ENCODE peak calls at places on chromosomes 12 and 14, in ten cellular contexts. F is HepG2; C is psoas muscle; G is aorta; A is neural progenitor cell; U is CD8-positive, alpha-beta T cell; P is A673; Q is breast epithelium; H is ovary; X is transverse colon. N is an unnamed sample.

GRCh38 chr14:75570797-75571196 is 7.6 kb upstream of the FLVCR2 start:
- DNase-seq in F (no peak), C (no peak), G (no peak), A (no peak), U (no peak), P (no peak), Q (no peak), H (no peak), X (no peak), N (no peak)

GRCh38 chr14:66233571-66233970 is 252.6 kb upstream of the CCDC196 start:
- DNase-seq in F (no peak), C (no peak), G (no peak), A (no peak), U (no peak), P (no peak), Q (no peak), H (no peak), X (no peak), N (no peak)

GRCh38 chr12:130246560-130246959 is 84.3 kb downstream of the FZD10 start:
- DNase-seq in F (no peak), C (no peak), G (no peak), A (no peak), U (no peak), P (no peak), Q (no peak), H (no peak), X (no peak), N (no peak)

GRCh38 chr12:46556105-46556559 is 183.6 kb upstream of the SLC38A2 start:
- DNase-seq in F (peak; percentile 87), C (no peak), G (no peak), A (no peak), U (no peak), P (peak; percentile 78), Q (no peak), H (no peak), X (no peak), N (no peak)

GRCh38 chr14:92443741-92444140 is 69.8 kb upstream of the RIN3 start:
- DNase-seq in F (no peak), C (no peak), G (peak; percentile 73), A (no peak), U (no peak), P (no peak), Q (no peak), H (no peak), X (no peak), N (no peak)

GRCh38 chr12:99257672-99258071 is 389.9 kb upstream of the GARIN6 start:
- DNase-seq in F (no peak), C (no peak), G (no peak), A (peak; percentile 13), U (no peak), P (no peak), Q (no peak), H (no peak), X (no peak), N (no peak)

GRCh38 chr14:97218713-97219355 is 421.7 kb downstream of the VRK1 start:
- DNase-seq in F (no peak), C (no peak), G (no peak), A (peak; percentile 79), U (peak; percentile 70), P (peak; percentile 57), Q (no peak), H (no peak), X (no peak), N (peak; percentile 69)

GRCh38 chr12:16946691-16947090 is 340.7 kb upstream of the LMO3 start:
- DNase-seq in F (no peak), C (no peak), G (no peak), A (no peak), U (no peak), P (no peak), Q (no peak), H (no peak), X (no peak), N (no peak)

GRCh38 chr12:52233462-52234141 is 559 bp downstream of the KRT7 start:
- DNase-seq in F (no peak), C (no peak), G (peak; percentile 70), A (peak; percentile 35), U (no peak), P (no peak), Q (no peak), H (no peak), X (no peak), N (peak; percentile 70)

GRCh38 chr14:51691176-51691575 is 39.5 kb downstream of the FRMD6 start:
- DNase-seq in F (no peak), C (no peak), G (no peak), A (no peak), U (no peak), P (no peak), Q (no peak), H (no peak), X (no peak), N (no peak)

GRCh38 chr14:69324341-69324931 is 64.5 kb downstream of the GALNT16 start:
- DNase-seq in F (no peak), C (no peak), G (peak; percentile 47), A (no peak), U (no peak), P (no peak), Q (no peak), H (no peak), X (no peak), N (no peak)

GRCh38 chr14:49895480-49895879 is 2.6 kb downstream of the ARF6 start:
- DNase-seq in F (no peak), C (no peak), G (no peak), A (no peak), U (no peak), P (no peak), Q (no peak), H (no peak), X (no peak), N (no peak)

GRCh38 chr12:113142886-113143329 is 6.6 kb upstream of the CFAP73 start:
- DNase-seq in F (no peak), C (no peak), G (peak; percentile 53), A (no peak), U (no peak), P (no peak), Q (no peak), H (no peak), X (no peak), N (no peak)

GRCh38 chr12:113143959-113144358 is 5.6 kb upstream of the CFAP73 start:
- DNase-seq in F (no peak), C (no peak), G (no peak), A (no peak), U (no peak), P (no peak), Q (no peak), H (no peak), X (no peak), N (no peak)

GRCh38 chr12:113146999-113147398 is 2.5 kb upstream of the CFAP73 start:
- DNase-seq in F (no peak), C (no peak), G (no peak), A (no peak), U (no peak), P (no peak), Q (no peak), H (no peak), X (no peak), N (no peak)

GRCh38 chr12:113144771-113145170 is 4.8 kb upstream of the CFAP73 start:
- DNase-seq in F (no peak), C (no peak), G (no peak), A (no peak), U (no peak), P (no peak), Q (no peak), H (no peak), X (no peak), N (no peak)

GRCh38 chr12:113145720-113146551 is 3.6 kb upstream of the CFAP73 start:
- DNase-seq in F (no peak), C (no peak), G (peak; percentile 16), A (no peak), U (no peak), P (no peak), Q (no peak), H (no peak), X (no peak), N (peak; percentile 36)
- H3K27ac ChIP-seq in F (no peak overlapping the region), C (no peak overlapping the region), G (no peak overlapping the region), A (no peak overlapping the region), U (no peak overlapping the region), P (no peak overlapping the region), Q (no peak overlapping the region), H (no peak overlapping the region), X (no peak overlapping the region), N (no peak overlapping the region)

GRCh38 chr12:49010092-49010668 is 8.4 kb downstream of the PRKAG1 start:
- DNase-seq in F (no peak), C (no peak), G (no peak), A (no peak), U (no peak), P (no peak), Q (no peak), H (no peak), X (no peak), N (no peak)
- H3K36me3 ChIP-seq in F (no peaks in the 10 kb centered on the region), C (peaks cover 68% of the 10 kb centered on the region), G (peaks cover 4% of the 10 kb centered on the region), A (no peaks in the 10 kb centered on the region), U (peaks cover 24% of the 10 kb centered on the region), P (peaks cover 11% of the 10 kb centered on the region), Q (no peaks in the 10 kb centered on the region), H (no peaks in the 10 kb centered on the region), X (peaks cover 34% of the 10 kb centered on the region), N (peaks cover 13% of the 10 kb centered on the region)

GRCh38 chr14:33767721-33768457 is 183.0 kb downstream of the EGLN3 start:
- DNase-seq in F (no peak), C (no peak), G (no peak), A (no peak), U (no peak), P (peak; percentile 74), Q (no peak), H (no peak), X (no peak), N (no peak)

GRCh38 chr14:33762462-33762861 is 188.4 kb downstream of the EGLN3 start:
- DNase-seq in F (no peak), C (no peak), G (no peak), A (no peak), U (no peak), P (peak; percentile 42), Q (no peak), H (no peak), X (no peak), N (no peak)

GRCh38 chr14:33768458-33768830 is 182.4 kb downstream of the EGLN3 start:
- DNase-seq in F (no peak), C (no peak), G (no peak), A (no peak), U (no peak), P (peak; percentile 91), Q (no peak), H (no peak), X (no peak), N (no peak)

GRCh38 chr14:33765251-33765650 is 185.6 kb downstream of the EGLN3 start:
- DNase-seq in F (no peak), C (no peak), G (no peak), A (peak; percentile 91), U (no peak), P (peak; percentile 97), Q (no peak), H (peak; percentile 16), X (no peak), N (no peak)
- H3K27ac ChIP-seq in F (no peak overlapping the region), C (no peak overlapping the region), G (no peak overlapping the region), A (peak overlapping the region; percentile 86), U (no peak overlapping the region), P (peak overlapping the region; percentile 75), Q (no peak overlapping the region), H (no peak overlapping the region), X (no peak overlapping the region), N (no peak overlapping the region)

DNA sequence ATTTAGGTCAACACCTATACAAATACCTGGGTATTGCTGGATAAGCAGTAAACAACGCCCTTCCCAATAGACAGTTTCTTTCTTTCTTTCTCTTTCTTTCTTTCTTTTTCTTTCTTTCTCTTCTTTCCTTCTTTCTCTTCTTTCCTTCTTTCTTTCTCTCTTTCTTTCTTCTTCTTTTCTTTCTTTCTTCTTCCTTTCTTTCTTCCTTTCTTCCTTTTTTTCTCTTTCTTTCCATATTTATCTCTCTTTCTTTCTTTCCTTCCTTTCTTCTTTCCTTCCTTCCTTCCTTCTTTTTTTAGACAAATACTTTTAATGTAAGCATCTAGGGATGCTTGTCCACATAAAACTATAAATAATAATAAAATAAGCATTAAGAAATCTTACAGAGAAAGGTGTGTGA is 123.2 kb downstream of the KCNK10 start:
- DNase-seq in F (no peak), C (no peak), G (no peak), A (no peak), U (no peak), P (no peak), Q (no peak), H (no peak), X (no peak), N (no peak)
- H3K36me3 ChIP-seq in F (no peaks in the 10 kb centered on the region), C (no peaks in the 10 kb centered on the region), G (no peaks in the 10 kb centered on the region), A (no peaks in the 10 kb centered on the region), U (no peaks in the 10 kb centered on the region), P (no peaks in the 10 kb centered on the region), Q (no peaks in the 10 kb centered on the region), H (no peaks in the 10 kb centered on the region), X (no peaks in the 10 kb centered on the region), N (no peaks in the 10 kb centered on the region)

N was measured in kidney.